ENCODE peak calls at places on chromosomes 12 and 14, in six cellular contexts. N, O, B, Z, Y and D are unnamed samples.

GRCh38 chr12:6047249-6048227 is 76.9 kb downstream of the VWF start:
- DNase-seq in O (no peak), Z (no peak), N (no peak), B (no peak), Y (no peak), D (no peak)

GRCh38 chr12:5395443-5396401 is 36.2 kb upstream of the NTF3 start:
- DNase-seq in O (no peak), Z (no peak), B (no peak), Y (no peak), N (no peak), D (no peak)

GRCh38 chr12:22409071-22409951 is 74.8 kb upstream of the ST8SIA1 start:
- DNase-seq in O (peak), N (no peak), B (no peak), Y (no peak), Z (no peak), D (no peak)

GRCh38 chr12:59494617-59495016 is 101.2 kb upstream of the SLC16A7 start:
- DNase-seq in O (no peak), N (no peak), B (no peak), Z (no peak), Y (no peak), D (no peak)

GRCh38 chr12:71576546-71576945 is 87.1 kb downstream of the ZFC3H1 start:
- DNase-seq in N (no peak), O (no peak), B (no peak), Z (no peak), Y (no peak), D (no peak)

GRCh38 chr14:94936411-94936892 is 166.5 kb upstream of the GSC start:
- DNase-seq in O (no peak), B (no peak), N (no peak), Y (no peak), Z (no peak), D (no peak)

GRCh38 chr12:51972849-51973273 is 21.4 kb downstream of the ACVR1B start:
- DNase-seq in O (no peak), N (no peak), B (peak), Y (no peak), Z (no peak), D (no peak)

GRCh38 chr14:76267322-76268012 is 108.5 kb upstream of the ESRRB start:
- DNase-seq in O (no peak), N (no peak), Y (peak), Z (no peak), B (no peak), D (no peak)

GRCh38 chr14:66496188-66496807 is 10.1 kb downstream of the CCDC196 start:
- DNase-seq in B (no peak), N (no peak), Y (no peak), Z (no peak), O (no peak), D (no peak)

GRCh38 chr14:36214476-36215216 is 38.1 kb upstream of the PTCSC3 start:
- DNase-seq in O (no peak), N (no peak), Y (no peak), Z (no peak), B (no peak), D (no peak)

GRCh38 chr12:15180325-15180724 is 40.9 kb downstream of the RERG start:
- DNase-seq in O (no peak), B (no peak), Z (no peak), N (no peak), Y (no peak), D (no peak)

GRCh38 chr14:88541324-88541723 is 13.5 kb downstream of the PTPN21 start:
- DNase-seq in Y (no peak), N (no peak), O (no peak), B (no peak), Z (no peak), D (no peak)

GRCh38 chr12:109670647-109671046 is 43.0 kb upstream of the FAM222A start:
- DNase-seq in B (no peak), Z (no peak), N (no peak), Y (no peak), O (no peak), D (no peak)

GRCh38 chr12:25935355-25936144 is 22.9 kb upstream of the RASSF8 start:
- DNase-seq in O (no peak), B (no peak), Y (no peak), N (no peak), Z (no peak), D (no peak)

GRCh38 chr12:130353081-130353480 is 15.4 kb downstream of the PIWIL1 start:
- DNase-seq in B (no peak), Z (no peak), O (no peak), N (no peak), Y (no peak), D (no peak)

GRCh38 chr12:130350715-130351114 is 13.0 kb downstream of the PIWIL1 start:
- DNase-seq in N (no peak), B (no peak), Y (no peak), O (no peak), Z (no peak), D (no peak)

GRCh38 chr12:130354407-130354806 is 16.7 kb downstream of the PIWIL1 start:
- DNase-seq in B (no peak), Y (no peak), Z (no peak), O (no peak), N (no peak), D (no peak)

GRCh38 chr12:130347588-130347987 is 9.9 kb downstream of the PIWIL1 start:
- DNase-seq in N (no peak), B (no peak), O (no peak), Z (no peak), Y (no peak), D (no peak)

GRCh38 chr12:130351331-130351730 is 13.6 kb downstream of the PIWIL1 start:
- DNase-seq in N (no peak), B (no peak), Z (no peak), O (no peak), Y (no peak), D (no peak)
- TF ChIP-seq ZNF274 in N (no peak), B (no peak), Z (no peak), O (no peak), Y (no peak), D (no peak)

GRCh38 chr14:100134591-100134990 is 24.9 kb downstream of the DEGS2 start:
- DNase-seq in N (no peak), Y (no peak), B (no peak), O (no peak), Z (no peak), D (no peak)
- TF ChIP-seq ZNF274 in N (no peak), Y (no peak), B (no peak), O (no peak), Z (no peak), D (no peak)

GRCh38 chr12:108495054-108495453 is 20.0 kb upstream of the FICD start:
- DNase-seq in B (peak), O (no peak), Z (peak), Y (peak), N (peak), D (no peak)
- TF ChIP-seq ZNF274 in B (no peak), O (no peak), Z (no peak), Y (no peak), N (no peak), D (no peak)

DNA sequence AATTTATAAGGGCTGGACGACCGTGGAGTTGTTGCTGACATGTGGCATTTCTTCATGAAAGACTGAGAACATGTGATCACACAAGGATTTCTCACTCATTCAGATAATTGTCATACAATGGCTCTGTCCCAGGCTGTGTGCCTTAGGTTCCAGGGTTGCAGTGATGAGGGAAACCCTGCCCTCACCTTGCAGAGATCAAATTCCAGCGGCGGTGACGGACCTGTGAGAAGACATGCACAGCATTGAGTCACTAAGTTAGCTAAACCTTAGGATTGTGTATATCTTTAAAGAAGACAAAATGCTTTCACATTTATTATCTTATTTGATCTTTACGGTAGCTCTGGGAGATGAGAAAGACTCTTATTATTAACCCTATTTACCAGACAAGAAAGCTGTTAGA is 1029.1 kb downstream of the BCL11B start:
- DNase-seq in N (no peak), Z (no peak), O (no peak), Y (no peak), B (no peak), D (no peak)
- TF ChIP-seq ZNF274 in N (no peak), Z (no peak), O (no peak), Y (no peak), B (no peak), D (no peak)

GRCh38 chr14:59202031-59202430 is 13.6 kb downstream of the DAAM1 start:
- DNase-seq in O (no peak), B (no peak), N (no peak), Y (no peak), Z (no peak), D (no peak)
- TF ChIP-seq ZNF274 in O (no peak), B (no peak), N (no peak), Y (no peak), Z (no peak), D (no peak)

GRCh38 chr12:2679068-2679815 is 115.5 kb upstream of the FKBP4 start:
- DNase-seq in O (no peak), Y (no peak), N (no peak), B (no peak), Z (no peak), D (no peak)
- TF ChIP-seq ZNF274 in O (no peak), Y (no peak), N (no peak), B (no peak), Z (no peak), D (no peak)

DNA sequence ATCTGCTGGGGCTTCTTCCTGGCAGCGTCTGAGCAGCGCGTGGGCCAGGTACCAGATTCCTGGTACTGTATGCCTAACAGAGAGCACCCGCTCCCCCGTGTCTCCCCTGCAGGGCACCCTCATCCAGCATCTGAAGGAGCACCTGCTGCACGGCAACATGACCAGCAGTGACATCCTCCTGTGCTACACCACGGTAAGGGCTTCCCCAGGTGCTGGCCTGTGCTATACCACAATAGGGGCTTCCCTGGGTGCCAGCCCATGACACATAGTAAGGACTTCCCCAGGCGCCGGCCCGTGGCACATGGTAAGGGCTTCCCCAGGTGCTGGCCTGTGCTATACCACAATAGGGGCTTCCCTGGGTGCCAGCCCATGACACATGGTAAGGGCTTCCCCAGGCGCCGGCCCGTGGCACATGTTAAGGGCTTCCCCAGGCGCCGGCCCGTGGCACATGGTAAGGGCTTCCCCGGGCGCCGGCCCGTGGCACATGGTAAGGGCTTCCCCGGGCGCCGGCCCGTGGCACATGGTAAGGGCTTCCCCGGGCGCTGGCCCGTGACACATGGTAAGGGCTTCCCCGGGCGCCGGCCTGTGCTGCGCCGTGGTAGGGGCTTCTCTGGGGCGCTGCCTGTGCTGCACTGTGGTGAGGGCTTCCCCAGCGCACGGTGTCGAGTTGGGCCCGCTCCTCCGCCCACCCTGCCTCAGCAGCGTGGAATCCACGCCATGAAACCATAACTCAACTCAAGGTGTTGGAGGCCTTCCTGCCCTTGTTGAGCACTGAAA is 49.3 kb downstream of the AACS start:
- DNase-seq in O (no peak), Y (no peak), Z (no peak), B (no peak), N (no peak), D (no peak)
- TF ChIP-seq ZNF274 in O (no peak), Y (no peak), Z (no peak), B (no peak), N (no peak), D (no peak)

DNA sequence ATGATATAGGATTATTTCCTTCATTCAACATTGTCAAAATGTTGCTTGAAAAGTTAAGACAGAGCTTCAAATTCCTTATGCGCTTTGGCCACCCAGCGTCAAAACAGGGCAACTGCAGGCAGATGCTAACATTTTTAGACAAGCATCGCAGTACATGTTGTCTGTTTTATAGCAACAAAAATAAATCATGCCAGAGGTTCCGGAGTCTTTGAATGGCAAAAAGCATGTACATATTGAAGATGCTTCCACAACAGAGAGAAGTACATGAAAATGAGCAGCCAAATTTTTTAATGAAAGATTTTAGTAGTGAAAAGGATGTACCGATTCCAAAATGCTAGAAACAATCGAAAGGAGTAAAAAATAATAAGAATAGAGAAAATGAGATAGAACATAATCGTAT is 49.8 kb upstream of the USP15 start:
- DNase-seq in Y (no peak), O (no peak), Z (peak), B (peak), N (peak), D (no peak)
- TF ChIP-seq ZNF274 in Y (no peak), O (no peak), Z (no peak), B (no peak), N (no peak), D (no peak)

GRCh38 chr12:46886541-46887041 is 60.8 kb upstream of the SLC38A4 start:
- DNase-seq in O (no peak), B (no peak), Y (no peak), N (no peak), Z (peak), D (no peak)
- TF ChIP-seq ZNF274 in O (no peak), B (no peak), Y (no peak), N (no peak), Z (no peak), D (no peak)

DNA sequence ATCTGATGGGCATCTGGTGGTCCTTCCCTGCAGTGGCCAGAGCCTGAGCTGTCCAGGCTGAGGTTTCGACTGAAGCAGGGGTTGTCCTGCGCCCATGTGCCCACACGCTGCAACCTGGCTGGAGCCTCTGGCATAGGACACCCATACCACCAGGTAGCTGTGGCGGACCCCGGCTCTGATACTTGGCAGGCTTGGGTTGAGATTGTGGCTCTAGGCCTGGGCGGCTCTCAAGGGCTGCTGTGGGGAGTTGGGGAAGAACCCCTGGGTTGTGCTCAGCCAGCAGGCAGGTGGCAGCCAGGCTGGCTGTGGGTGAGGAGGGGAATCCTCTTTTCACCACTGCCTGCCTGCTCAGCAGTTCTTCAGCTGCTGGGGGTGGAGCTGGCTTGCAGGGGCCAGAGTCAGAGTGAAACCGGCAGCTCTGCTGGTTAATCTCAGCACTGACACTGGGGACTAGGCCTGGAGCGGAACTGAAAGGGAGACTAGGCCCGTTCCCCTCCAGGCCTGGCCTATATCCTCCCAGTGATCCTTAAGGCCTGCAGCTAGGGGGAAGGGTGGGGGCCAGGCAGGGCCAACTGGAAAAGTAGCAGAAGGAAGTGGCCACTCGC is 39.1 kb downstream of the SH2B3 start:
- DNase-seq in N (no peak), Y (peak), O (peak), B (no peak), Z (no peak), D (no peak)
- TF ChIP-seq ZNF274 in N (no peak), Y (no peak), O (no peak), B (no peak), Z (no peak), D (no peak)